ENCODE peak calls at places on chromosomes 13 and 19, in six cellular contexts. One of them, this sample, is unnamed.

GRCh38 chr19:3368848-3369336 is 2.5 kb downstream of the NFIC start:
- DNase-seq in lower leg skin: no peak
- DNase-seq in A549: no peak
- DNase-seq in GM12892: no peak
- DNase-seq in PC-9: no peak
- DNase-seq in stimulated activated naive CD8-positive, alpha-beta T cell treated with anti-CD3 and anti-CD28 coated beads, Interleukin-15, Interleukin-2, amounts not matched to agents 100 U/mL and 50 U/mL, for 24 hours: no peak
- DNase-seq in this sample: peak; percentile 58

GRCh38 chr13:40315416-40316064 is 350.9 kb downstream of the FOXO1 start:
- DNase-seq in PC-9: no peak
- DNase-seq in stimulated activated naive CD8-positive, alpha-beta T cell treated with anti-CD3 and anti-CD28 coated beads, Interleukin-15, Interleukin-2, amounts not matched to agents 100 U/mL and 50 U/mL, for 24 hours: peak; percentile 52
- DNase-seq in GM12892: no peak
- DNase-seq in lower leg skin: no peak
- DNase-seq in A549: no peak
- DNase-seq in this sample: no peak

GRCh38 chr19:743168-743687 is 7.7 kb upstream of the MISP start:
- DNase-seq in GM12892: no peak
- DNase-seq in lower leg skin: no peak
- DNase-seq in stimulated activated naive CD8-positive, alpha-beta T cell treated with anti-CD3 and anti-CD28 coated beads, Interleukin-15, Interleukin-2, amounts not matched to agents 100 U/mL and 50 U/mL, for 24 hours: no peak
- DNase-seq in PC-9: peak; percentile 42
- DNase-seq in A549: no peak
- DNase-seq in this sample: no peak

GRCh38 chr19:4124638-4125037 is 716 bp upstream of the MAP2K2 start:
- DNase-seq in A549: no peak
- DNase-seq in lower leg skin: no peak
- DNase-seq in GM12892: no peak
- DNase-seq in stimulated activated naive CD8-positive, alpha-beta T cell treated with anti-CD3 and anti-CD28 coated beads, Interleukin-15, Interleukin-2, amounts not matched to agents 100 U/mL and 50 U/mL, for 24 hours: no peak
- DNase-seq in PC-9: no peak
- DNase-seq in this sample: no peak

GRCh38 chr19:9931629-9932028 is 4.7 kb downstream of the OLFM2 start:
- DNase-seq in stimulated activated naive CD8-positive, alpha-beta T cell treated with anti-CD3 and anti-CD28 coated beads, Interleukin-15, Interleukin-2, amounts not matched to agents 100 U/mL and 50 U/mL, for 24 hours: no peak
- DNase-seq in GM12892: no peak
- DNase-seq in A549: no peak
- DNase-seq in PC-9: no peak
- DNase-seq in lower leg skin: no peak
- DNase-seq in this sample: no peak

GRCh38 chr13:98110749-98111148 is 32.1 kb upstream of the FARP1 start:
- DNase-seq in lower leg skin: no peak
- DNase-seq in PC-9: peak; percentile 5
- DNase-seq in stimulated activated naive CD8-positive, alpha-beta T cell treated with anti-CD3 and anti-CD28 coated beads, Interleukin-15, Interleukin-2, amounts not matched to agents 100 U/mL and 50 U/mL, for 24 hours: no peak
- DNase-seq in A549: no peak
- DNase-seq in GM12892: no peak
- DNase-seq in this sample: peak; percentile 12

GRCh38 chr13:85738696-85739320 is 60.4 kb downstream of the SLITRK6 start:
- DNase-seq in lower leg skin: no peak
- DNase-seq in stimulated activated naive CD8-positive, alpha-beta T cell treated with anti-CD3 and anti-CD28 coated beads, Interleukin-15, Interleukin-2, amounts not matched to agents 100 U/mL and 50 U/mL, for 24 hours: no peak
- DNase-seq in PC-9: no peak
- DNase-seq in A549: no peak
- DNase-seq in GM12892: no peak
- DNase-seq in this sample: no peak

GRCh38 chr13:110559429-110559943 is 2.0 kb downstream of the RAB20 start:
- DNase-seq in A549: no peak
- DNase-seq in lower leg skin: peak; percentile 89
- DNase-seq in PC-9: peak; percentile 84
- DNase-seq in GM12892: no peak
- DNase-seq in stimulated activated naive CD8-positive, alpha-beta T cell treated with anti-CD3 and anti-CD28 coated beads, Interleukin-15, Interleukin-2, amounts not matched to agents 100 U/mL and 50 U/mL, for 24 hours: no peak
- DNase-seq in this sample: no peak